ENCODE peak calls at places on chromosomes 13 and 19, in six cellular contexts. One of them, this sample, is unnamed.

GRCh38 chr13:50038266-50038665 is 23.0 kb downstream of the KCNRG start:
- DNase-seq in right atrium auricular region: no peak
- DNase-seq in lung: no peak
- DNase-seq in GM12865: no peak
- DNase-seq in EL: no peak
- DNase-seq in stimulated activated CD4-positive, alpha-beta T cell treated with anti-CD3 and anti-CD28 coated beads, Interleukin-1b, Interleukin-23, amount 100 ng/mL, for 4 hours: no peak
- DNase-seq in this sample: no peak

GRCh38 chr13:45707701-45708100 is 5.6 kb downstream of the CBY2 start:
- DNase-seq in lung: no peak
- DNase-seq in stimulated activated CD4-positive, alpha-beta T cell treated with anti-CD3 and anti-CD28 coated beads, Interleukin-1b, Interleukin-23, amount 100 ng/mL, for 4 hours: no peak
- DNase-seq in right atrium auricular region: no peak
- DNase-seq in GM12865: no peak
- DNase-seq in EL: no peak
- DNase-seq in this sample: no peak

GRCh38 chr19:50311723-50312635 is 17.2 kb downstream of the KCNC3 start:
- DNase-seq in right atrium auricular region: no peak
- DNase-seq in stimulated activated CD4-positive, alpha-beta T cell treated with anti-CD3 and anti-CD28 coated beads, Interleukin-1b, Interleukin-23, amount 100 ng/mL, for 4 hours: no peak
- DNase-seq in GM12865: no peak
- DNase-seq in EL: no peak
- DNase-seq in lung: no peak
- DNase-seq in this sample: no peak

GRCh38 chr13:44331912-44332840 is 41.4 kb upstream of the SERP2 start:
- DNase-seq in GM12865: no peak
- DNase-seq in EL: peak; percentile 78
- DNase-seq in lung: no peak
- DNase-seq in stimulated activated CD4-positive, alpha-beta T cell treated with anti-CD3 and anti-CD28 coated beads, Interleukin-1b, Interleukin-23, amount 100 ng/mL, for 4 hours: no peak
- DNase-seq in right atrium auricular region: peak; percentile 77
- DNase-seq in this sample: no peak

GRCh38 chr19:6233827-6234511 is 45.8 kb downstream of the MLLT1 start:
- DNase-seq in stimulated activated CD4-positive, alpha-beta T cell treated with anti-CD3 and anti-CD28 coated beads, Interleukin-1b, Interleukin-23, amount 100 ng/mL, for 4 hours: no peak
- DNase-seq in GM12865: no peak
- DNase-seq in lung: peak; percentile 80
- DNase-seq in EL: no peak
- DNase-seq in right atrium auricular region: no peak
- DNase-seq in this sample: no peak

GRCh38 chr13:70408865-70409264 is 300.6 kb upstream of the KLHL1 start:
- DNase-seq in GM12865: no peak
- DNase-seq in right atrium auricular region: no peak
- DNase-seq in stimulated activated CD4-positive, alpha-beta T cell treated with anti-CD3 and anti-CD28 coated beads, Interleukin-1b, Interleukin-23, amount 100 ng/mL, for 4 hours: no peak
- DNase-seq in lung: no peak
- DNase-seq in EL: no peak
- DNase-seq in this sample: no peak

GRCh38 chr19:2047449-2048103 is 3.5 kb downstream of the MKNK2 start:
- DNase-seq in EL: peak; percentile 53
- DNase-seq in stimulated activated CD4-positive, alpha-beta T cell treated with anti-CD3 and anti-CD28 coated beads, Interleukin-1b, Interleukin-23, amount 100 ng/mL, for 4 hours: no peak
- DNase-seq in lung: no peak
- DNase-seq in right atrium auricular region: no peak
- DNase-seq in GM12865: peak; percentile 16
- DNase-seq in this sample: no peak

GRCh38 chr19:47019431-47020041 is at the start of gene NPAS1:
- DNase-seq in EL: no peak
- DNase-seq in right atrium auricular region: no peak
- DNase-seq in stimulated activated CD4-positive, alpha-beta T cell treated with anti-CD3 and anti-CD28 coated beads, Interleukin-1b, Interleukin-23, amount 100 ng/mL, for 4 hours: no peak
- DNase-seq in GM12865: no peak
- DNase-seq in lung: no peak
- DNase-seq in this sample: no peak

GRCh38 chr19:29013325-29013724 is 199.6 kb downstream of the UQCRFS1 start:
- DNase-seq in right atrium auricular region: no peak
- DNase-seq in EL: no peak
- DNase-seq in GM12865: no peak
- DNase-seq in stimulated activated CD4-positive, alpha-beta T cell treated with anti-CD3 and anti-CD28 coated beads, Interleukin-1b, Interleukin-23, amount 100 ng/mL, for 4 hours: no peak
- DNase-seq in lung: no peak
- DNase-seq in this sample: no peak